ENCODE peak calls at places on chromosomes 2 and 18, in four cellular contexts. S is lower lobe of right lung, Q is body of pancreas, Z is cardiac fibroblast. I is an unnamed sample.

GRCh38 chr2:26668041-26668440 is 24.5 kb upstream of the KCNK3 start:
- DNase-seq in Q (no peak), Z (no peak), S (no peak), I (no peak)

GRCh38 chr18:45962461-45962860 is 4.7 kb downstream of the EPG5 start:
- DNase-seq in Z (peak; percentile 47), S (no peak), Q (peak; percentile 33), I (no peak)

GRCh38 chr2:217858519-217859466 is 144.0 kb downstream of the TNS1 start:
- DNase-seq in Q (peak; percentile 51), Z (peak; percentile 98), S (no peak), I (peak; percentile 95)

GRCh38 chr2:237456200-237456731 is 30.8 kb upstream of the MLPH start:
- DNase-seq in Z (peak; percentile 64), S (no peak), Q (no peak), I (peak; percentile 77)

GRCh38 chr2:147538088-147538487 is 306.7 kb upstream of the ACVR2A start:
- DNase-seq in Z (peak; percentile 80), Q (no peak), S (no peak), I (peak; percentile 93)

GRCh38 chr2:14540003-14540402 is 92.5 kb upstream of the LRATD1 start:
- DNase-seq in Q (no peak), S (no peak), Z (no peak), I (peak; percentile 9)

GRCh38 chr2:47282621-47283272 is 120.2 kb upstream of the MSH2 start:
- DNase-seq in S (no peak), Q (no peak), Z (no peak), I (no peak)

GRCh38 chr18:70384181-70384790 is 95.4 kb downstream of the SOCS6 start:
- DNase-seq in S (no peak), Z (peak; percentile 43), Q (no peak), I (peak; percentile 93)

GRCh38 chr18:58552057-58552461 is 76.8 kb downstream of the ALPK2 start:
- DNase-seq in Z (no peak), Q (no peak), S (no peak), I (peak; percentile 50)

GRCh38 chr2:49585921-49586320 is 431.6 kb upstream of the FSHR start:
- DNase-seq in Q (no peak), Z (no peak), S (no peak), I (no peak)

GRCh38 chr2:204948364-204948763 is 403.1 kb downstream of the PARD3B start:
- DNase-seq in S (no peak), Q (no peak), Z (no peak), I (no peak)

GRCh38 chr2:62362561-62362960 is 143.4 kb downstream of the TMEM17 start:
- DNase-seq in S (no peak), Q (no peak), Z (no peak), I (no peak)

GRCh38 chr18:59799383-59800015 is 100.3 kb upstream of the PMAIP1 start:
- DNase-seq in Q (no peak), S (no peak), Z (peak; percentile 31), I (peak; percentile 90)

GRCh38 chr2:197675711-197676188 is 363 bp upstream of the RFTN2 start:
- DNase-seq in Z (peak; percentile 81), S (no peak), Q (no peak), I (peak; percentile 73)

GRCh38 chr2:6866239-6866745 is 585 bp upstream of the CMPK2 start:
- DNase-seq in S (no peak), Q (peak; percentile 63), Z (peak; percentile 42), I (peak; percentile 24)

GRCh38 chr2:215794829-215795546 is 218.4 kb downstream of the MREG start:
- DNase-seq in Q (no peak), Z (peak; percentile 49), S (no peak), I (no peak)

GRCh38 chr2:189047469-189047868 is 73.3 kb downstream of the COL3A1 start:
- DNase-seq in S (no peak), Q (no peak), Z (no peak), I (no peak)

GRCh38 chr2:31404302-31404701 is 10.2 kb downstream of the XDH start:
- DNase-seq in Q (no peak), S (no peak), Z (no peak), I (no peak)

GRCh38 chr2:230706053-230706498 is 6.6 kb upstream of the CAB39 start:
- DNase-seq in Q (no peak), S (no peak), Z (no peak), I (no peak)

GRCh38 chr18:44789704-44790103 is 109.0 kb downstream of the SETBP1 start:
- DNase-seq in Z (peak; percentile 38), Q (no peak), S (no peak), I (peak; percentile 15)

GRCh38 chr2:234911271-234911670 is 40.5 kb upstream of the SH3BP4 start:
- DNase-seq in Z (peak; percentile 63), S (no peak), Q (no peak), I (peak; percentile 78)

GRCh38 chr2:6730821-6731220 is 134.9 kb downstream of the CMPK2 start:
- DNase-seq in Q (no peak), S (no peak), Z (no peak), I (no peak)

GRCh38 chr2:58512878-58513277 is 271.8 kb upstream of the FANCL start:
- DNase-seq in Q (no peak), S (no peak), Z (no peak), I (no peak)

GRCh38 chr2:166170356-166170755 is 42.5 kb upstream of the SCN1A start:
- DNase-seq in Q (no peak), Z (peak; percentile 32), S (no peak), I (peak; percentile 68)

GRCh38 chr2:159608723-159609308 is 7.5 kb downstream of the BAZ2B start:
- DNase-seq in S (no peak), Z (no peak), Q (no peak), I (no peak)

GRCh38 chr2:220891405-220891804 is 680.7 kb downstream of the EPHA4 start:
- DNase-seq in Q (no peak), Z (peak; percentile 27), S (no peak), I (peak; percentile 77)

GRCh38 chr2:173652731-173653426 is 298.2 kb downstream of the CDCA7 start:
- DNase-seq in Q (no peak), Z (peak; percentile 92), S (no peak), I (peak; percentile 97)

DNA sequence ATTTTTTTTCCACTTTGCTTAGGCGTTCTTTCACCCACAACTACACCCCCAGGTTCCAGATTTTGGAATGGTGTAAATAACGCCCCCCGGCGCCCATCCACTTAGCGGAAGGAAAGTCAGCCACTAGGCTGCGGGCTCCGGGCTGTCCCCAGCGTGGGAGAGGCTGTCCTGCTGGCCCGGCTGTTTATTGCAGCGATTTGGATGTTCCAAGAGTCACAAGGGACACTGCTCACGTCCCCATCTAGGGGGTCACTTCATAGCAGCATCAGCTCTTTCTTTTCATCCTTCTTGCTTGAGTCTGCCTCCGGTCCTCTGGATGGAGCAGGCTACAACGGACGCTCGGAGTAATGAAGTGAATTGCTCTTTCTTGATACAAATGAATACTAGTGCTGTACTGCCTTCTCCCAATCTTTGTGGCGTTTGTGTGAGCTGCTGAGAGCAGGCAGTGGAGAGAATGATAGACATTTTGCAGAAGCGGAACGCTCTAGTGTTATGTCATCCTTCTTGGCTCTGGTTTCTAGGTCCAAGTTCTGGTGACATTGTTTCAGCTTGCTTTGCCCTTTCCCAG is 50.7 kb upstream of the PAIP2B start:
- DNase-seq in Z (peak; percentile 7), Q (peak; percentile 40), S (peak; percentile 53), I (peak; percentile 1)
- TF ChIP-seq CTCF in Z (peak; percentile 43), Q (peak; percentile 29), S (peak; percentile 26), I (peak; percentile 9)

GRCh38 chr2:54589340-54590215 is 133.5 kb downstream of the SPTBN1 start:
- DNase-seq in S (no peak), Z (peak; percentile 69), Q (peak; percentile 42), I (no peak)

GRCh38 chr2:54590216-54590961 is 133.1 kb upstream of the EML6 start:
- DNase-seq in Z (no peak), Q (no peak), S (no peak), I (no peak)

GRCh38 chr2:54588244-54588899 is 132.2 kb downstream of the SPTBN1 start:
- DNase-seq in Z (no peak), Q (no peak), S (no peak), I (no peak)

GRCh38 chr2:54587439-54588016 is 131.4 kb downstream of the SPTBN1 start:
- DNase-seq in Q (no peak), S (no peak), Z (no peak), I (no peak)

GRCh38 chr2:54589038-54589339 is 132.9 kb downstream of the SPTBN1 start:
- DNase-seq in S (no peak), Z (no peak), Q (no peak), I (no peak)
- H3K4me3 ChIP-seq in S (no peak overlapping the region), Z (no peak overlapping the region), Q (no peak overlapping the region), I (no peak overlapping the region)

GRCh38 chr2:140986456-140986855 is 1144.4 kb downstream of the LRP1B start:
- DNase-seq in S (no peak), Q (no peak), Z (no peak), I (no peak)
- TF ChIP-seq CTCF in S (no peak), Q (no peak), Z (no peak), I (no peak)

GRCh38 chr2:120155308-120155707 is 67.9 kb downstream of the TMEM185B start:
- DNase-seq in Q (no peak), Z (no peak), S (no peak), I (no peak)

GRCh38 chr2:120148669-120149068 is 74.5 kb downstream of the TMEM185B start:
- DNase-seq in S (no peak), Q (no peak), Z (no peak), I (no peak)

GRCh38 chr2:120149406-120149805 is 73.8 kb downstream of the TMEM185B start:
- DNase-seq in S (no peak), Z (no peak), Q (no peak), I (no peak)

GRCh38 chr2:120148229-120148628 is 75.0 kb downstream of the TMEM185B start:
- DNase-seq in Z (no peak), S (no peak), Q (no peak), I (no peak)

GRCh38 chr2:120150040-120150482 is 73.1 kb downstream of the TMEM185B start:
- DNase-seq in S (no peak), Q (no peak), Z (no peak), I (no peak)
- H3K4me3 ChIP-seq in S (no peak overlapping the region), Q (no peak overlapping the region), Z (no peak overlapping the region), I (no peak overlapping the region)

DNA sequence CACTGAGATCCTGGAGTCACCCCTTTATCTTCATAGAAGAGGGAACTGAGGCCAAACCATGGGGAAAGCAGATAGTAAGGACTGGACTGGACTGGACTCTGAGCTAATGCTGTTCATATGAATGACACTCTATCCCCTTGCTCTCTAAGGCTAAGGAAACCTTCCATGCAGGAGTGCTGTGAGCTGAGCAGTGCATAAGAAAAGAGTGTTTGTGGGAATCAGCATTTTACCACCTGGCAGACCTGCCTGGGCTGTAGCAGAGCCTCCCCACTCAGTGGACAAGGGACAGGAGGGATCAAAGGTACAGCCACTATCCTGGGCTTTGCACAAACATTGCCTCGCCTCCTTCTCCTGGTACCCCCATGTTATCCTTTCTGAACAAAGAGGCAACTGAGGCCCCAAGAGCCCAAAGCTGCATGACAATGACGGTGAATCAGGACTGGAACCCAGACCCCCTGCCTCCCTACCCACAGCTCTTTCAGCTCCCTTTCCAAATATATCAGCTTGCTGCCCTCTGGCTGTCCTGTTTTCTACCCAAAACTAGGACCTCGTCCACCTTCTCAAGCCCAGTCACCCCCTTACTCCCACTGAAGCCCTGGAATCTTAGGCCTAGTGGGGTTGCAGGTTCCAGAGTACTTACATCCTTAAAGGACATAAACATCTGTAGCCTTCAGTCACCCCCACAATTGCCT is 227.9 kb downstream of the ZBTB7C start:
- DNase-seq in Q (no peak), Z (no peak), S (no peak), I (no peak)
- TF ChIP-seq CTCF in Q (no peak), Z (no peak), S (no peak), I (no peak)

GRCh38 chr2:207504513-207505171 is 25.1 kb upstream of the CREB1 start:
- DNase-seq in Z (peak; percentile 88), S (no peak), Q (peak; percentile 57), I (peak; percentile 70)
- H3K4me3 ChIP-seq in Z (no peak overlapping the region), S (no peak overlapping the region), Q (no peak overlapping the region), I (no peak overlapping the region)